ENCODE peak calls at places on chromosomes 6 and 20, in six cellular contexts. One of them, this sample, is unnamed.

GRCh38 chr6:11085758-11086435 is 7.7 kb upstream of the SMIM13 start:
- DNase-seq in mammary epithelial cell: no peak
- DNase-seq in prostate gland: no peak
- DNase-seq in GM23248: peak; percentile 19
- DNase-seq in psoas muscle: no peak
- DNase-seq in H1: no peak
- DNase-seq in this sample: no peak

GRCh38 chr6:11975353-11975977 is 36.6 kb upstream of the HIVEP1 start:
- DNase-seq in mammary epithelial cell: no peak
- DNase-seq in prostate gland: peak; percentile 17
- DNase-seq in GM23248: no peak
- DNase-seq in psoas muscle: no peak
- DNase-seq in H1: no peak
- DNase-seq in this sample: no peak

GRCh38 chr6:82363368-82364086 is at the start of gene TPBG:
- DNase-seq in mammary epithelial cell: peak; percentile 88
- DNase-seq in prostate gland: peak; percentile 42
- DNase-seq in GM23248: peak; percentile 87
- DNase-seq in psoas muscle: peak; percentile 63
- DNase-seq in H1: peak; percentile 90
- DNase-seq in this sample: peak; percentile 49

GRCh38 chr20:49430320-49430719 is 52.1 kb downstream of the KCNB1 start:
- DNase-seq in mammary epithelial cell: no peak
- DNase-seq in prostate gland: no peak
- DNase-seq in GM23248: no peak
- DNase-seq in psoas muscle: no peak
- DNase-seq in H1: no peak
- DNase-seq in this sample: no peak

GRCh38 chr20:25139061-25139705 is 56.3 kb upstream of the ENTPD6 start:
- DNase-seq in mammary epithelial cell: no peak
- DNase-seq in prostate gland: peak; percentile 63
- DNase-seq in GM23248: no peak
- DNase-seq in psoas muscle: no peak
- DNase-seq in H1: no peak
- DNase-seq in this sample: no peak

GRCh38 chr6:100230115-100230975 is 234.4 kb downstream of the SIM1 start:
- DNase-seq in mammary epithelial cell: no peak
- DNase-seq in prostate gland: no peak
- DNase-seq in GM23248: no peak
- DNase-seq in psoas muscle: no peak
- DNase-seq in H1: no peak
- DNase-seq in this sample: no peak

GRCh38 chr20:17531537-17532025 is 402 bp upstream of the BFSP1 start:
- DNase-seq in mammary epithelial cell: no peak
- DNase-seq in prostate gland: no peak
- DNase-seq in GM23248: no peak
- DNase-seq in psoas muscle: no peak
- DNase-seq in H1: no peak
- DNase-seq in this sample: no peak

GRCh38 chr20:48791014-48791413 is 36.8 kb downstream of the PREX1 start:
- DNase-seq in mammary epithelial cell: no peak
- DNase-seq in prostate gland: peak; percentile 46
- DNase-seq in GM23248: peak; percentile 24
- DNase-seq in psoas muscle: no peak
- DNase-seq in H1: no peak
- DNase-seq in this sample: no peak

GRCh38 chr6:165804331-165805066 is 141.5 kb upstream of the PDE10A start:
- DNase-seq in mammary epithelial cell: no peak
- DNase-seq in prostate gland: no peak
- DNase-seq in GM23248: peak; percentile 11
- DNase-seq in psoas muscle: no peak
- DNase-seq in H1: peak; percentile 55
- DNase-seq in this sample: no peak

GRCh38 chr20:2137552-2138201 is 36.0 kb downstream of the STK35 start:
- DNase-seq in mammary epithelial cell: no peak
- DNase-seq in prostate gland: no peak
- DNase-seq in GM23248: peak; percentile 97
- DNase-seq in psoas muscle: no peak
- DNase-seq in H1: no peak
- DNase-seq in this sample: no peak

GRCh38 chr6:43105538-43106218 is 29.6 kb downstream of the PTK7 start:
- DNase-seq in mammary epithelial cell: no peak
- DNase-seq in prostate gland: no peak
- DNase-seq in GM23248: no peak
- DNase-seq in psoas muscle: no peak
- DNase-seq in H1: no peak
- DNase-seq in this sample: no peak

GRCh38 chr6:137316626-137317025 is 97.4 kb upstream of the IFNGR1 start:
- DNase-seq in mammary epithelial cell: no peak
- DNase-seq in prostate gland: no peak
- DNase-seq in GM23248: peak; percentile 20
- DNase-seq in psoas muscle: no peak
- DNase-seq in H1: no peak
- DNase-seq in this sample: no peak

GRCh38 chr20:51910202-51911050 is 108.1 kb upstream of the SALL4 start:
- DNase-seq in mammary epithelial cell: no peak
- DNase-seq in prostate gland: peak; percentile 78
- DNase-seq in GM23248: no peak
- DNase-seq in psoas muscle: no peak
- DNase-seq in H1: no peak
- DNase-seq in this sample: no peak

GRCh38 chr20:54113553-54113952 is 43.2 kb upstream of the BCAS1 start:
- DNase-seq in mammary epithelial cell: no peak
- DNase-seq in prostate gland: no peak
- DNase-seq in GM23248: no peak
- DNase-seq in psoas muscle: no peak
- DNase-seq in H1: no peak
- DNase-seq in this sample: no peak

GRCh38 chr20:47453167-47453782 is 48.4 kb upstream of the NCOA3 start:
- DNase-seq in mammary epithelial cell: peak; percentile 95
- DNase-seq in prostate gland: no peak
- DNase-seq in GM23248: peak; percentile 90
- DNase-seq in psoas muscle: no peak
- DNase-seq in H1: no peak
- DNase-seq in this sample: no peak

GRCh38 chr20:41643504-41643938 is 25.3 kb upstream of the CHD6 start:
- DNase-seq in mammary epithelial cell: peak; percentile 77
- DNase-seq in prostate gland: peak; percentile 44
- DNase-seq in GM23248: peak; percentile 38
- DNase-seq in psoas muscle: no peak
- DNase-seq in H1: no peak
- DNase-seq in this sample: no peak

GRCh38 chr6:29653452-29654038 is 3.3 kb upstream of the MOG start:
- DNase-seq in mammary epithelial cell: peak; percentile 30
- DNase-seq in prostate gland: peak; percentile 50
- DNase-seq in GM23248: peak; percentile 76
- DNase-seq in psoas muscle: no peak
- DNase-seq in H1: no peak
- DNase-seq in this sample: no peak

GRCh38 chr20:6711950-6712634 is 55.4 kb upstream of the BMP2 start:
- DNase-seq in mammary epithelial cell: no peak
- DNase-seq in prostate gland: no peak
- DNase-seq in GM23248: no peak
- DNase-seq in psoas muscle: no peak
- DNase-seq in H1: no peak
- DNase-seq in this sample: no peak

GRCh38 chr6:170236131-170236851 is 54.6 kb downstream of the DLL1 start:
- DNase-seq in mammary epithelial cell: no peak
- DNase-seq in prostate gland: no peak
- DNase-seq in GM23248: no peak
- DNase-seq in psoas muscle: no peak
- DNase-seq in H1: no peak
- DNase-seq in this sample: peak; percentile 42

GRCh38 chr6:142851601-142852000 is 93.4 kb downstream of the HIVEP2 start:
- DNase-seq in mammary epithelial cell: peak; percentile 35
- DNase-seq in prostate gland: no peak
- DNase-seq in GM23248: peak; percentile 65
- DNase-seq in psoas muscle: no peak
- DNase-seq in H1: no peak
- DNase-seq in this sample: no peak

GRCh38 chr6:129342243-129342642 is 367.7 kb downstream of the ARHGAP18 start:
- DNase-seq in mammary epithelial cell: no peak
- DNase-seq in prostate gland: no peak
- DNase-seq in GM23248: peak; percentile 74
- DNase-seq in psoas muscle: no peak
- DNase-seq in H1: no peak
- DNase-seq in this sample: no peak

GRCh38 chr6:155493694-155494143 is 38.1 kb upstream of the NOX3 start:
- DNase-seq in mammary epithelial cell: peak; percentile 95
- DNase-seq in prostate gland: peak; percentile 8
- DNase-seq in GM23248: peak; percentile 98
- DNase-seq in psoas muscle: no peak
- DNase-seq in H1: no peak
- DNase-seq in this sample: no peak

GRCh38 chr20:25233016-25233772 is 14.7 kb upstream of the PYGB start:
- DNase-seq in mammary epithelial cell: peak; percentile 81
- DNase-seq in prostate gland: peak; percentile 96
- DNase-seq in GM23248: peak; percentile 79
- DNase-seq in psoas muscle: no peak
- DNase-seq in H1: no peak
- DNase-seq in this sample: peak; percentile 80

GRCh38 chr6:7135755-7136154 is 28.0 kb downstream of the RREB1 start:
- DNase-seq in mammary epithelial cell: no peak
- DNase-seq in prostate gland: no peak
- DNase-seq in GM23248: no peak
- DNase-seq in psoas muscle: no peak
- DNase-seq in H1: no peak
- DNase-seq in this sample: no peak

GRCh38 chr20:24607402-24607801 is 138.0 kb downstream of the SYNDIG1 start:
- DNase-seq in mammary epithelial cell: no peak
- DNase-seq in prostate gland: no peak
- DNase-seq in GM23248: no peak
- DNase-seq in psoas muscle: no peak
- DNase-seq in H1: no peak
- DNase-seq in this sample: no peak

GRCh38 chr20:40688129-40689099 is 622 bp downstream of the MAFB start:
- DNase-seq in mammary epithelial cell: no peak
- DNase-seq in prostate gland: no peak
- DNase-seq in GM23248: peak; percentile 43
- DNase-seq in psoas muscle: peak; percentile 61
- DNase-seq in H1: peak; percentile 60
- DNase-seq in this sample: peak; percentile 81

GRCh38 chr6:33278392-33278741 is 1.4 kb downstream of the B3GALT4 start:
- DNase-seq in mammary epithelial cell: no peak
- DNase-seq in prostate gland: no peak
- DNase-seq in GM23248: peak; percentile 40
- DNase-seq in psoas muscle: no peak
- DNase-seq in H1: no peak
- DNase-seq in this sample: no peak

GRCh38 chr6:33277663-33278391 is 904 bp downstream of the B3GALT4 start:
- DNase-seq in mammary epithelial cell: no peak
- DNase-seq in prostate gland: no peak
- DNase-seq in GM23248: peak; percentile 19
- DNase-seq in psoas muscle: peak; percentile 55
- DNase-seq in H1: peak; percentile 65
- DNase-seq in this sample: no peak

GRCh38 chr6:33279257-33279695 is 2.4 kb downstream of the B3GALT4 start:
- DNase-seq in mammary epithelial cell: no peak
- DNase-seq in prostate gland: no peak
- DNase-seq in GM23248: no peak
- DNase-seq in psoas muscle: peak; percentile 52
- DNase-seq in H1: no peak
- DNase-seq in this sample: no peak

GRCh38 chr6:33279971-33280511 is 3.1 kb downstream of the B3GALT4 start:
- DNase-seq in mammary epithelial cell: peak; percentile 64
- DNase-seq in prostate gland: no peak
- DNase-seq in GM23248: peak; percentile 72
- DNase-seq in psoas muscle: no peak
- DNase-seq in H1: no peak
- DNase-seq in this sample: no peak

GRCh38 chr6:33278810-33279209 is 1.9 kb downstream of the B3GALT4 start:
- DNase-seq in mammary epithelial cell: no peak
- DNase-seq in prostate gland: no peak
- DNase-seq in GM23248: no peak
- DNase-seq in psoas muscle: no peak
- DNase-seq in H1: no peak
- DNase-seq in this sample: no peak
- H3K4me1 ChIP-seq in mammary epithelial cell: peaks cover 31% of the 10 kb centered on the region
- H3K4me1 ChIP-seq in prostate gland: peaks cover 21% of the 10 kb centered on the region
- H3K4me1 ChIP-seq in GM23248: peaks cover 28% of the 10 kb centered on the region
- H3K4me1 ChIP-seq in psoas muscle: peaks cover 27% of the 10 kb centered on the region
- H3K4me1 ChIP-seq in H1: peaks cover 14% of the 10 kb centered on the region
- H3K4me1 ChIP-seq in this sample: peaks cover 22% of the 10 kb centered on the region

DNA sequence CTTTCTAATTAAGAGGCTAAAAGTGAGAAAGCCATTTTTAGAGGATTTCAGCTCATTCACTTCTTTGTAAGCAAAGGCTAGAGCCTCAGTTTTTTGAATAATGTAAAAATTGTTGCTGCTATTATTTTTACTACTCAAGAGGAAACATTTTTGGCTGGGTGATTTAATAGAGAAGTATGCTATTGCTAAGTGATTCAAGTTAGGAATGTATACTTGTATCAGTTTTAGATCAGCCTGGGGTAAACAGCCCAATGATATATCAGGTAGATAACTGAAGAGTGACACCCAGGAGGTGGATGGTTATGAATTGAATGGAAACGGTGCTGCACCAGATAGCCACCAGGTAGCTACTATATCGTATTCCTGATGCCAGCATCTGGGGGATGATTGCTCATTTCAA is 9.2 kb downstream of the QKI start:
- DNase-seq in mammary epithelial cell: no peak
- DNase-seq in prostate gland: no peak
- DNase-seq in GM23248: peak; percentile 47
- DNase-seq in psoas muscle: no peak
- DNase-seq in H1: no peak
- DNase-seq in this sample: no peak
- H3K4me1 ChIP-seq in mammary epithelial cell: peaks cover 5% of the 10 kb centered on the region
- H3K4me1 ChIP-seq in prostate gland: peaks cover 6% of the 10 kb centered on the region
- H3K4me1 ChIP-seq in GM23248: peaks cover 62% of the 10 kb centered on the region
- H3K4me1 ChIP-seq in psoas muscle: peaks cover 93% of the 10 kb centered on the region
- H3K4me1 ChIP-seq in H1: peaks cover 3% of the 10 kb centered on the region
- H3K4me1 ChIP-seq in this sample: peaks cover 99% of the 10 kb centered on the region

DNA sequence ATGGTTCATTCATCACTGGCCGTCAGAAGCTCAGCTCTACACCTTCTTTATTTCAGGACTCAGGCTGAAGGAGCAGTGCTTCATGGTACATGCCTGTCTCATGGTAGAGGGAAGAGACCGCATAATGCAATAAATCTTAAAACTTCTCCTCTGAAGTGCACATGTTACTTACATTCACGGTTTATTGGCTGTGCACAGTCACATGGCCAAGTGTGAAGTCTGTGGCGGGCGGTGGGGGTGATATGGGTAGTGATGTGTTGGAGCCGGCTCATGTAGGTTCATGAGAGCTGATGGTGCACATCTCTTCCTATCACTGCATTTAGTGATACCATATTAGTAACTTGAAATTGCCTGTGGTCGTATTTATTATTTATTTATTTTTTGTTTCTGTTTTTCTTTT is 102.9 kb downstream of the CTNNBL1 start:
- DNase-seq in mammary epithelial cell: no peak
- DNase-seq in prostate gland: no peak
- DNase-seq in GM23248: no peak
- DNase-seq in psoas muscle: no peak
- DNase-seq in H1: no peak
- DNase-seq in this sample: no peak
- H3K4me1 ChIP-seq in mammary epithelial cell: no peaks in the 10 kb centered on the region
- H3K4me1 ChIP-seq in prostate gland: no peaks in the 10 kb centered on the region
- H3K4me1 ChIP-seq in GM23248: no peaks in the 10 kb centered on the region
- H3K4me1 ChIP-seq in psoas muscle: no peaks in the 10 kb centered on the region
- H3K4me1 ChIP-seq in H1: no peaks in the 10 kb centered on the region
- H3K4me1 ChIP-seq in this sample: no peaks in the 10 kb centered on the region

GRCh38 chr20:50518270-50518721 is 8.1 kb downstream of the PTPN1 start:
- DNase-seq in mammary epithelial cell: peak; percentile 28
- DNase-seq in prostate gland: no peak
- DNase-seq in GM23248: peak; percentile 72
- DNase-seq in psoas muscle: no peak
- DNase-seq in H1: no peak
- DNase-seq in this sample: no peak
- H3K4me1 ChIP-seq in mammary epithelial cell: peaks cover 59% of the 10 kb centered on the region
- H3K4me1 ChIP-seq in prostate gland: peaks cover 16% of the 10 kb centered on the region
- H3K4me1 ChIP-seq in GM23248: peaks cover 85% of the 10 kb centered on the region
- H3K4me1 ChIP-seq in psoas muscle: peaks cover 96% of the 10 kb centered on the region
- H3K4me1 ChIP-seq in H1: no peaks in the 10 kb centered on the region
- H3K4me1 ChIP-seq in this sample: peaks cover 99% of the 10 kb centered on the region

This sample was measured in left lung.